ENCODE peak calls at places on chromosomes 2 and 18, in six cellular contexts. B is transverse colon, C is A549, W is thyroid gland, A is H54, E is HepG2. H is an unnamed sample.

GRCh38 chr18:79394438-79395307 is 1.1 kb upstream of the NFATC1 start:
- DNase-seq in B (no peak), C (peak), W (no peak), A (no peak), E (no peak), H (peak)

GRCh38 chr18:48676346-48676745 is 137.5 kb downstream of the CTIF start:
- DNase-seq in B (no peak), C (no peak), W (no peak), A (no peak), E (no peak), H (no peak)

GRCh38 chr2:25218134-25218533 is 49.8 kb upstream of the POMC start:
- DNase-seq in B (no peak), C (no peak), W (no peak), A (no peak), E (no peak), H (no peak)

GRCh38 chr2:121689356-121689755 is 40.1 kb upstream of the CLASP1 start:
- DNase-seq in B (no peak), C (peak), W (peak), A (no peak), E (peak), H (peak)

GRCh38 chr2:69601179-69601612 is 42.3 kb downstream of the AAK1 start:
- DNase-seq in B (no peak), C (peak), W (no peak), A (peak), E (peak), H (peak)

GRCh38 chr18:5476961-5477800 is 66.6 kb downstream of the EPB41L3 start:
- DNase-seq in B (no peak), C (no peak), W (no peak), A (no peak), E (no peak), H (no peak)

GRCh38 chr2:238573065-238573778 is 146.5 kb downstream of the ASB1 start:
- DNase-seq in B (no peak), C (peak), W (no peak), A (peak), E (peak), H (peak)

GRCh38 chr18:10660485-10660884 is 134.7 kb downstream of the NAPG start:
- DNase-seq in B (no peak), C (no peak), W (no peak), A (no peak), E (no peak), H (no peak)

GRCh38 chr2:189506514-189506976 is 65.3 kb downstream of the WDR75 start:
- DNase-seq in B (no peak), C (peak), W (no peak), A (no peak), E (peak), H (peak)

GRCh38 chr2:53028259-53028658 is 739.3 kb upstream of the CHAC2 start:
- DNase-seq in B (no peak), C (peak), W (no peak), A (no peak), E (no peak), H (no peak)

GRCh38 chr2:43737097-43737854 is 36.6 kb upstream of the DYNC2LI1 start:
- DNase-seq in B (no peak), C (peak), W (no peak), A (peak), E (no peak), H (no peak)

GRCh38 chr2:189648846-189649529 is 12.3 kb upstream of the ASNSD1 start:
- DNase-seq in B (no peak), C (no peak), W (no peak), A (no peak), E (no peak), H (no peak)

GRCh38 chr2:96888082-96889011 is 18.5 kb upstream of the SEMA4C start:
- DNase-seq in B (peak), C (no peak), W (peak), A (no peak), E (no peak), H (no peak)

GRCh38 chr2:42809876-42810125 is 17.4 kb upstream of the HAAO start:
- DNase-seq in B (peak), C (peak), W (peak), A (peak), E (peak), H (peak)

GRCh38 chr18:78904179-78904531 is 75.5 kb upstream of the SALL3 start:
- DNase-seq in B (no peak), C (no peak), W (no peak), A (no peak), E (no peak), H (no peak)

GRCh38 chr2:200901459-200902072 is 12.4 kb downstream of the NIF3L1 start:
- DNase-seq in B (peak), C (peak), W (peak), A (peak), E (peak), H (peak)

GRCh38 chr2:64913357-64913869 is 75.8 kb upstream of the SLC1A4 start:
- DNase-seq in B (peak), C (peak), W (no peak), A (no peak), E (peak), H (no peak)

GRCh38 chr2:137672961-137673552 is 291.2 kb upstream of the HNMT start:
- DNase-seq in B (no peak), C (no peak), W (no peak), A (no peak), E (no peak), H (no peak)

GRCh38 chr2:180505203-180505602 is 475.2 kb upstream of the UBE2E3 start:
- DNase-seq in B (no peak), C (no peak), W (no peak), A (no peak), E (no peak), H (no peak)

GRCh38 chr2:136527560-136527959 is 237.8 kb upstream of the THSD7B start:
- DNase-seq in B (no peak), C (peak), W (no peak), A (no peak), E (peak), H (peak)

GRCh38 chr2:8661736-8662135 is 20.1 kb upstream of the ID2 start:
- DNase-seq in B (no peak), C (no peak), W (no peak), A (no peak), E (no peak), H (no peak)

DNA sequence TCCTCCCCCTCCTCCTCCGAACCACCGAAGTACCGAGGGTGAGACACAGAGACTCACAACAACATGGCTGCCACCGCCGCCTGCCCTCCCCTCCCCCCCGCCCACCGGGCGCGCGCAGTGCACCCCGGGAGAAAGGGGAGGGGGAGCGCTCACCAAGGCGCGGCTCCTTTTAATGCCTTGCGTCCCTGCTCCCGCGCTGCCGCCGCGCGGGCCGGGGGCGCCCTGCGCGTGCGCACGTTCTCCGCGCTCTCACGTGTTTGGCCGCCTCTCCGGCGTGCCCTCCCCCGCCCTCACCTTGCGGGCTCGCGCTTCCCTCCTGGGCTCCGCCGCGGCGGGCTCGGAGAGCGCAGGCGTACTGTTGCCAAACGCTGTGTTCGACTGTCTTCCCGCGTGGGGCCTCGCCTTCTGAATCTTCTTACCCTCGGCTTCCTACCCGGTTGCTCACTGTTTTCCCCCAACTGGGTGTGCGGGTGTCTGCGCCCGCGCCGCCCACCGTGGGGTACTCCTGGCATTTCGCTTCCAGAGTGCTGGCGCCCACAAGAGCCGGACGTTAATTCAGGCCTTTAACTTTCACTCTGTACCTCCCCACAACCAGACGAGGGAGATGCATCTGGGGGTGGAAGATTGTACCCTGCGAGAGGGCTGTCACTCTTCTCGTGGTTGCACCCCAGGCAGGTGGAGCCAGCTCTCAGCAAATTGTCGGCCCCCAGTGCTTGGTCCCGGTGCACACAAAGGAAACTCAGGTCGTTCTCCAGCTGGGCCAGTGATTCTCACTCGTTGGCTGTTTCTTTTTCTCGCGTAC is at the start of gene PUM2:
- DNase-seq in B (peak), C (peak), W (peak), A (peak), E (peak), H (peak)
- TF ChIP-seq POLR2A in B (peak), C (peak), W (peak), A (peak), E (peak), H (peak)

GRCh38 chr2:38076710-38077430 is 919 bp upstream of the CYP1B1 start:
- DNase-seq in B (peak), C (peak), W (peak), A (peak), E (no peak), H (peak)
- TF ChIP-seq POLR2A in B (no peak), C (peak), W (no peak), A (peak), E (no peak), H (peak)

GRCh38 chr2:37084797-37085196 is 479 bp downstream of the GPATCH11 start:
- DNase-seq in B (no peak), C (no peak), W (no peak), A (no peak), E (no peak), H (peak)

GRCh38 chr2:37085731-37086147 is 1.4 kb downstream of the GPATCH11 start:
- DNase-seq in B (no peak), C (peak), W (no peak), A (peak), E (no peak), H (peak)

GRCh38 chr2:37083873-37084792 is at the start of the genes GPATCH11 and HEATR5B:
- DNase-seq in B (peak), C (peak), W (peak), A (peak), E (peak), H (peak)

GRCh38 chr2:37091873-37092272 is 7.6 kb downstream of the GPATCH11 start:
- DNase-seq in B (no peak), C (no peak), W (no peak), A (no peak), E (no peak), H (no peak)

DNA sequence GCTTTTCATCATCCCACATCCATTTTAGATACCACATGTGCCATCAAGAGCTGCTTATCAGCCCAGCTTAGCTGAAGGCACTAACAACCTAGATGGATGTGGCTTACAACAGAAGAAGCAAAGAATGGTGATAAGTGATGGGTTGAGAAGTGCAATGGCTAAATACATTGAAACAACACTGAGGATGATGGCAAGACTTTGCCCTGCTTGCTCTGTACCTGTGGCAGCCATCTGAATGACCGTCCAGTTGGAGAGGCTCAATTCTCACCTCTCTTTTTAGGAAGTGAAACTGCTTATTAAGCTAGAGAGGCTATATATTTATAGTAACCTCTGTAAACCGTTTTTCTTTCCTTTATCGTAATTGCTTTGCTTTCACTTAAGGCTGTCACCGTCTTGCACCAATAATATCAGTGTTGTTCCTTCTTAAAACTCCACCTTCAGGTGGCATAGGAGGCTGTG is 5.7 kb downstream of the GPATCH11 start:
- DNase-seq in B (no peak), C (no peak), W (no peak), A (no peak), E (no peak), H (no peak)
- TF ChIP-seq POLR2A in B (no peak), C (no peak), W (no peak), A (no peak), E (no peak), H (no peak)

GRCh38 chr2:108896741-108897140 is 92.3 kb downstream of the EDAR start:
- DNase-seq in B (no peak), C (no peak), W (no peak), A (no peak), E (no peak), H (no peak)

GRCh38 chr2:108893277-108893676 is 95.7 kb downstream of the EDAR start:
- DNase-seq in B (no peak), C (no peak), W (no peak), A (no peak), E (no peak), H (no peak)

GRCh38 chr2:108889907-108890306 is 99.1 kb downstream of the EDAR start:
- DNase-seq in B (no peak), C (no peak), W (no peak), A (no peak), E (no peak), H (no peak)

GRCh38 chr2:108898315-108899082 is 90.5 kb downstream of the EDAR start:
- DNase-seq in B (no peak), C (no peak), W (no peak), A (no peak), E (no peak), H (no peak)

GRCh38 chr2:108895188-108895587 is 93.8 kb downstream of the EDAR start:
- DNase-seq in B (no peak), C (no peak), W (no peak), A (no peak), E (no peak), H (no peak)
- TF ChIP-seq POLR2A in B (no peak), C (no peak), W (no peak), A (no peak), E (no peak), H (no peak)

DNA sequence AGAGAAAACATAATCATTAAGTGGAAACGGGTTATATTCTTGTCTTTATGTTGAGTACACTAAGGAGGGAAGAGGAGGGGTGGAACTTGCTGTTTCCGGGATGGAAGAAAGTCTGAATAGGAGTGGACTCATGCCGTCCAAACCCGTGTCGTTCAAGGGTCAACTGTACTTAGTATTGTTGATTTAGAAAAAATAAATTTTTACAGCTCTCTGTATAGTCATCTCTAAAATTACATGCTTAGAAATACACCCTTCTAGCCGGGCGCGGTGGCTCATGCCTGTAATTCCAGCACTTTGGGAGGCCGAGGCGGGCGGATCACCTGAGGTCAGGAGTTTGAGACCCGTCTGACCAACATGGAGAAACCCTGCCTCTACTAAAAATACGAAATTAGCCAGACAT is 29.4 kb downstream of the RIF1 start:
- DNase-seq in B (peak), C (no peak), W (no peak), A (no peak), E (no peak), H (no peak)
- TF ChIP-seq POLR2A in B (no peak), C (no peak), W (no peak), A (no peak), E (no peak), H (no peak)